ENCODE peak calls at places on chromosomes 6 and 20, in six cellular contexts. K is fibroblast of pulmonary artery, F is AG09319, X is GM13977, I is mucosa of descending colon, Z is neural progenitor cell. Y is an unnamed sample.

GRCh38 chr6:138289739-138290138 is 71.4 kb upstream of the PBOV1 start:
- DNase-seq in K (no peak), F (no peak), X (peak), I (no peak), Z (peak), Y (peak)

GRCh38 chr6:9128970-9129369 is 693.6 kb upstream of the SLC35B3 start:
- DNase-seq in K (no peak), F (no peak), X (no peak), I (no peak), Z (no peak), Y (no peak)

GRCh38 chr20:25280051-25280573 is 32.2 kb downstream of the PYGB start:
- DNase-seq in K (no peak), F (no peak), X (no peak), I (peak), Z (no peak), Y (peak)

GRCh38 chr6:109002100-109002697 is 92.4 kb downstream of the SESN1 start:
- DNase-seq in K (peak), F (peak), X (no peak), I (no peak), Z (no peak), Y (no peak)

GRCh38 chr20:45993197-45993951 is 15.3 kb upstream of the MMP9 start:
- DNase-seq in K (peak), F (no peak), X (no peak), I (no peak), Z (no peak), Y (no peak)

GRCh38 chr6:136016228-136017225 is 165.0 kb downstream of the PDE7B start:
- DNase-seq in K (no peak), F (no peak), X (no peak), I (no peak), Z (no peak), Y (no peak)

GRCh38 chr6:32176476-32177181 is 745 bp upstream of the AGPAT1 start:
- DNase-seq in K (peak), F (no peak), X (no peak), I (no peak), Z (no peak), Y (no peak)

GRCh38 chr6:137432054-137432545 is 62.1 kb downstream of the OLIG3 start:
- DNase-seq in K (no peak), F (no peak), X (no peak), I (no peak), Z (no peak), Y (no peak)

GRCh38 chr6:14074723-14075503 is 42.7 kb upstream of the CD83 start:
- DNase-seq in K (peak), F (no peak), X (no peak), I (no peak), Z (no peak), Y (no peak)

GRCh38 chr6:129670634-129671033 is 39.3 kb downstream of the ARHGAP18 start:
- DNase-seq in K (no peak), F (no peak), X (no peak), I (no peak), Z (no peak), Y (no peak)

GRCh38 chr6:129672345-129672691 is 37.7 kb downstream of the ARHGAP18 start:
- DNase-seq in K (peak), F (no peak), X (no peak), I (no peak), Z (no peak), Y (no peak)

GRCh38 chr6:129673758-129674157 is 36.2 kb downstream of the ARHGAP18 start:
- DNase-seq in K (no peak), F (no peak), X (no peak), I (no peak), Z (no peak), Y (no peak)

GRCh38 chr6:129672883-129673631 is 36.9 kb downstream of the ARHGAP18 start:
- DNase-seq in K (peak), F (no peak), X (peak), I (no peak), Z (no peak), Y (no peak)

DNA sequence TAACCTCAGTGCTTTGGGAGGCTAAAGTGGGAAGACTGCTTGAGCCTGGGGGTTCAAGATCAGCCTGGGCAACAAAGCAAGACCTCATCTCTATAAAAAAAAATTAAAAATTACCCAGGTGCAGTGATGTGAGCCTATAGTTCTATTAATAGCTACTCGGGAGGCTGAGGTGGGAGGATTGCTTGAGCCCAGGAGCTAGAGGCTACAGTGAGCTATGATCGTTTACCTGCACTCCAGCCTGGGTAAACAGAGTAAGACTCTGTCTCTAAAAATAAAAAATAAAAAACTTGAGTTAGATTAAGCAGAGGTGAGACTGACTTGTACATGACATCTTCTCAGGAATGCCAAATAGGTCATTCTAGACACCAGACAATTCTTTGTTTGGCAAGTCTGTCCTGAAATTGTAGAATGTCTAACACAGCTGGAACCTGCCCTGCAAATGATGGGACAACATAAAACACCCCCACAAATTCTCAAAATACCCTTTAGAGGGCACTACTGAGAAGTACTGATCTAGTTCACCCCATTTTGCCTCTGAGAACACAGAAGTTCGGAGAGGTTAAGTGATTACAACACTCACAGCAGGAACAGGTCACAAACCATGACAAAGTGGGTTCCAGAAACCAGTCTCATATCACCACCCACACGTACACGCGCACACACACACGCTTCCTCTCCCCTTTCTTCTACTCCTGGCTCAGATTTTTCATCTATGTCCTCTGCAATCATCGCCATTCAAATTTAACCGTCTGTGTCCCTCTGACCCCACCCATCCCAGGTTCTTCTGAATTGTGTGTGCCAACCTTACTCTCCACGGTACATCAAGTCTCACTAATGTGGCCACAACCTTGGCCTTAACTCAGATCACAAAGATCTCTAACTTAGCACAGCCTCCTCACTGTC is 38.3 kb downstream of the ARHGAP18 start:
- DNase-seq in K (no peak), F (no peak), X (peak), I (no peak), Z (peak), Y (no peak)
- TF ChIP-seq CTCF in K (no peak), F (no peak), X (peak), I (no peak), Z (peak), Y (no peak)

GRCh38 chr20:9359561-9360308 is 154.7 kb upstream of the LAMP5 start:
- DNase-seq in K (peak), F (peak), X (no peak), I (peak), Z (peak), Y (no peak)
- TF ChIP-seq CTCF in K (peak), F (peak), X (peak), I (no peak), Z (peak), Y (peak)

DNA sequence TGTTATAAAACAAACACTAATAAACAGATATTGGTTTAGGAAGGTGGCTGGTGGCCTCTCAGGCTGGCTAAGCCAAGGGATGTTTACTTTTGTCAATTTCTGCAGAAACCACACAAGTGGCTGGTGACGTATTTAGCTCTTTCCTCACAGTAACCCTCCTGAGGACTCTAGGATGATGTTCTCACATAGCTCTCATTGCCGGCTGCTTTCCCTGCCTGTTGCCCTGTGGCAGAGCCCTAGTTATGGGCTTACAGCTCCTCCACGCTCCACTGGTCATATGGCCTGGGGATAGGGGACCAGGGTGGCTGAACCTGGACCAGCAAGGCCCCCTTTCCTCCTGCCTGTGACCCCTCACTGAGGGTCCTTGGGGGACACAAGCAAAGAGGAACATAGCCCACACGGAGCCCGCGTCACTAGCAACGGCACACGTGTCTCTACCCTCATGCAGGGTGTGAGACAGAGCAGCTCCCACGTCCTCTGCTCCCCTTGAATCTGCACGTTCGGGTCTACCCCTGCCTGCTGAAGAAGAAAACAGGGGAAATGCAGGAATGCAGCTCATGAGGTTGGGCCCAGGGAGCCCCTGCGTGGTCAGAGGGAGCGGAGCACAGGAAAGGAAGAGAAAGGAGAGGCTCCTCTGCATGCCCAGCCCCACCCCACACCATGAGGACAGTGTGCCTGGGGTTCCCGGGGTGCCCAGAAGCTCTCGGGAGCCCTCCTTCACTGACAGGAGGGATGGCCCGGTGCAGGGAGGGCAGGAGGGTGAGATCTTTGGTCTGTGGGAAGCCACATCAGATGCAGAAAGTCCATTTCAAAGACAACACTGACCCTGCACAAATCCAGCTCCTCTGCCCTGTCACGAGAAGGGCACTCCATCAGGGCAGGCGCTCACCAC is 13.9 kb downstream of the RAMACL start:
- DNase-seq in K (peak), F (no peak), X (no peak), I (no peak), Z (peak), Y (no peak)
- TF ChIP-seq CTCF in K (no peak), F (no peak), X (no peak), I (no peak), Z (no peak), Y (no peak)

GRCh38 chr6:133041020-133041419 is 200.1 kb upstream of the EYA4 start:
- DNase-seq in K (no peak), F (no peak), X (no peak), I (no peak), Z (no peak), Y (no peak)

GRCh38 chr6:133042550-133043120 is 198.5 kb upstream of the EYA4 start:
- DNase-seq in K (no peak), F (no peak), X (no peak), I (no peak), Z (no peak), Y (no peak)

GRCh38 chr6:133034509-133035206 is 206.5 kb upstream of the EYA4 start:
- DNase-seq in K (no peak), F (no peak), X (no peak), I (no peak), Z (no peak), Y (no peak)

GRCh38 chr6:133040025-133040838 is 200.9 kb upstream of the EYA4 start:
- DNase-seq in K (peak), F (peak), X (no peak), I (no peak), Z (peak), Y (no peak)
- TF ChIP-seq CTCF in K (peak), F (peak), X (peak), I (no peak), Z (peak), Y (peak)

DNA sequence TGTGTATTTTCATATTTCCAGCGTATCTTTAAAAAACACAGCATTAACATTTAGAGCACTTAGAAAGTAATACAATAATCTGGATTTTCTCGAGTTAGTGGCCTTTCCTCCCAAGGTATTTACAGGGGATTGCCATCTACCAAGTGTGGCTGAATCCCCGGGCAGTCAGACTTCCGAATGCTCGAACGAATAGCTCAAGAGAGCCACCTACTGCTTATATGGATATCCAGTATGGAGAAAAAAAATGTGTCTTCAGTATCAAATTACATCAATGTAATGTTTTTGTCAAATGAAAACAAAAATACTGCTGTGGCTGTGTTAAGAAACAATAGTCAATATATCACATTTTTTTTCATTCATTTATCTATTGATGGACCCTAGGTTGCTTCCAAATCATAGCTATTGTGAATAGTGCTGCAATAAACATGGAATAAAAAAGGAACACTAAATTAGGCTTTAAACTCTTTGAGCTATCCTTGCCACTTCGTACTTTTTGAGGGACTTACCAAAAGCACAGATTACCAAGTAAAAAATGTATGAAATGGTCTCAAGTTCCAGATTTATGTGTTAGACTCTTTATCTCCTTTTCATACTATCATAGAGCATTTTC is 654.5 kb upstream of the PTCHD4 start:
- DNase-seq in K (peak), F (no peak), X (peak), I (no peak), Z (peak), Y (no peak)
- TF ChIP-seq CTCF in K (peak), F (peak), X (peak), I (no peak), Z (peak), Y (peak)

GRCh38 chr20:44068780-44069191 is 118.2 kb downstream of the JPH2 start:
- DNase-seq in K (no peak), F (no peak), X (no peak), I (no peak), Z (no peak), Y (no peak)

GRCh38 chr20:44071526-44072111 is 115.4 kb downstream of the JPH2 start:
- DNase-seq in K (no peak), F (no peak), X (no peak), I (no peak), Z (no peak), Y (no peak)

GRCh38 chr20:44071057-44071456 is 115.9 kb downstream of the JPH2 start:
- DNase-seq in K (no peak), F (no peak), X (no peak), I (no peak), Z (no peak), Y (no peak)

GRCh38 chr20:44069203-44069931 is 117.6 kb downstream of the JPH2 start:
- DNase-seq in K (no peak), F (no peak), X (peak), I (no peak), Z (no peak), Y (no peak)

GRCh38 chr20:44070139-44070900 is 116.7 kb downstream of the JPH2 start:
- DNase-seq in K (no peak), F (no peak), X (no peak), I (no peak), Z (no peak), Y (no peak)
- TF ChIP-seq CTCF in K (no peak), F (no peak), X (no peak), I (no peak), Z (no peak), Y (no peak)

DNA sequence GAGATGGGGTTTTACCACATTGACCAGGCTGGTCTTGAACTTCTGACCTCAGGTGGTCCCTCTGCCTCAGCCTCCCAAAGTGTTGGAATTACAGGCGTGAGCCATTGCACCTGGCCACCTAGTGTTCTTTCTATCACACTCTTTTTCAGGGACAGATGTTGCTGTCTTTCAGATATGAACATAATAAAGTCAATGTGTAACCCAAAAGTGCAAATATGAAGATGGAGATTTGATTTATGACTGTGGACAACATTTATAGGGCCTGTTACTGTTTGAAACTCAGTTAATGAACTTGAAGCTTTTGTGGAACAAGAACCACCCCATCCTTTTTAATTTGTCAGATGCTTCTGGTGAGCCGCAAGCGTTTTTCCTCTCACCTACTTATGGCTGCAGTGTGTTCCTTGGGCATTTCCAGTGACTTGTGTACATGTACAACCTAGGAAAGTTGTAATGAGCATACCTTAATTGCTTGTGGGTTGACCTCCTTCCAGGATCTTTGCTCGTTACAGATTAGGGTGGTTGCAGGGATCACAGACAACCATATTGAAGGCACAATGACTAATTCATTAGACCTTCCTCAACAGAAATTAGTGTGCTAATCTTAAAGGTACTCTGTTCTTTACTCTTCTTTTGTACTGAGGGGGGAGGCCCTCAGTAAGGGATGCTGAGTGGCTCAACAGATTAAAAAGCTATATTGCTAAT is 6.8 kb downstream of the TBPL1 start:
- DNase-seq in K (no peak), F (no peak), X (no peak), I (no peak), Z (no peak), Y (no peak)
- TF ChIP-seq CTCF in K (no peak), F (no peak), X (no peak), I (no peak), Z (no peak), Y (no peak)

DNA sequence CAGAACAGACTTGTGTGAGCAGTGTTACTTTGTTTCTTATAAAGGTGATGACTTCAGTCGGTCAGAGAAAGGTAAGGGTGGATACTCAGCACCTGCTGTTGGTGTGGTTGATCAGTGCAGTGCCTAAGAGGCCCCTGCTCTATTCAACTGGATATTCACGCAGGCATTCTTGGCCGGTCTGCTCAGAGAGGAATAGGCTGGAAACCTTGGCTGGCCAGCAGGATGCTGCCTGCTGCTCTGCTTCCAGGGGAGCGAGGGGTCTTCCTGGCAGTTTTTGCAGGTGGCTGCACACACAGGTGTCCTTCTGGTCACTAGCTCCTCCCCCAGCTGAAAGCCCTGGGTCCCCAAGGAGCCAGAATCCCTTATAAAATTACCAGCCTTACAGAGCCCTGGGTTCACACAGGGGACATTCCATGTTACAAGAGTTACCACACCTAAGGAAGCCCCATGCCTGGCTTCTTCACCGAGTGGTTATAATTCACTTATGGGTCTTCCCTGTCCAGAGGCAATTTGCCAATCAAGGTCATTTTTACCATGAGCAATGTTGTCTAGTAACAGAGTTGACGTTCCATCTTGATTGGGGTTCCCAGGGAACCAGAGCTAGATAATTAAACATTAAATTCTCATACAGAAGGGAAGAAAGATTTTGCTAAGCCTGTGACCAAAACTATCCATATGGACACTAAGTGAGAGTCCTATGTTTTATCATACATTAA is 16.4 kb downstream of the SYNJ2 start:
- DNase-seq in K (no peak), F (no peak), X (no peak), I (no peak), Z (no peak), Y (no peak)
- TF ChIP-seq CTCF in K (no peak), F (no peak), X (no peak), I (no peak), Z (no peak), Y (no peak)

DNA sequence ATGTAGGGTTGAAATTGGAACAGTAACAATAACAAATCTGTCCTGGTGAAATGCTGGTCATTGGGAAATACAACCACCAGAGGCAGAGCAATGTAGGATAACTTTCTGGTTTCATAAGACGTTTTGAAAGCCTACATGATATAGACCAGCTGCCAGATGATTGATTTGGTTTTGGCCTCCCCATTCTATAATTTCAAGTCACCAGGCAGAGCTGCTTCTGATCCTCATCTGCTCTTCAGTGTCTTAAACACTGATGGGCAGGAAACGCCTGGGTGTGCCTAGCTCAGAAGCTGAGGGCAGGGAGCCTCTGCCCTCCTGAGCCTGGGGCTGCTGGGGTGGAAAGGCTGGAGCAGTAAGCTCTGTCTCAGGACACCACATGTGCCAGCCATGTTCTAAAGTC is 24.5 kb downstream of the DHX35 start:
- DNase-seq in K (peak), F (no peak), X (no peak), I (no peak), Z (no peak), Y (no peak)
- TF ChIP-seq CTCF in K (no peak), F (no peak), X (no peak), I (no peak), Z (no peak), Y (no peak)